ENCODE peak calls at places on chromosomes 13 and 19, in five cellular contexts. B, W, T, C and J are unnamed samples. For H3K4me1, the result is how much of the 10 kb centered on the place peaks cover.

GRCh38 chr13:110097013-110097412 is 209.9 kb downstream of the COL4A1 start:
- DNase-seq in B (no peak), W (no peak), T (no peak), C (no peak), J (no peak)

GRCh38 chr13:93224545-93224944 is 2.1 kb upstream of the GPC6 start:
- DNase-seq in C (peak), B (no peak), W (no peak), T (peak), J (no peak)

GRCh38 chr13:20823071-20823470 is 49.3 kb upstream of the EEF1AKMT1 start:
- DNase-seq in T (no peak), C (no peak), B (no peak), W (no peak), J (no peak)

GRCh38 chr19:2412449-2412848 is 14.9 kb downstream of the TIMM13 start:
- DNase-seq in W (no peak), B (no peak), T (no peak), C (no peak), J (no peak)

GRCh38 chr19:1767464-1767933 is 14.2 kb downstream of the ONECUT3 start:
- DNase-seq in T (peak), W (peak), B (peak), C (no peak), J (no peak)

GRCh38 chr19:55588738-55589137 is 8.1 kb upstream of the ZNF579 start:
- DNase-seq in W (no peak), C (no peak), T (no peak), B (no peak), J (no peak)

GRCh38 chr13:78806457-78806856 is 147.5 kb upstream of the OBI1 start:
- DNase-seq in W (no peak), B (no peak), T (peak), C (peak), J (no peak)

GRCh38 chr19:35592226-35592625 is 6.3 kb downstream of the PMIS2 start:
- DNase-seq in W (peak), C (peak), B (peak), T (peak), J (no peak)

GRCh38 chr19:4508698-4509097 is 9.6 kb downstream of the PLIN4 start:
- DNase-seq in T (no peak), W (no peak), C (no peak), B (no peak), J (no peak)

GRCh38 chr19:29858621-29859020 is 46.8 kb downstream of the CCNE1 start:
- DNase-seq in T (no peak), B (no peak), C (no peak), W (no peak), J (no peak)

GRCh38 chr13:80312967-80313366 is 28.0 kb downstream of the SPRY2 start:
- DNase-seq in C (no peak), W (no peak), T (no peak), B (no peak), J (no peak)

GRCh38 chr13:38781539-38781938 is 94.7 kb downstream of the FREM2 start:
- DNase-seq in W (no peak), B (no peak), C (no peak), T (no peak), J (no peak)

GRCh38 chr19:18519962-18520847 is 1.7 kb downstream of the ELL start:
- DNase-seq in C (peak), B (peak), T (peak), W (peak), J (peak)

GRCh38 chr13:112954488-112955270 is 14.3 kb upstream of the MCF2L start:
- DNase-seq in W (no peak), C (no peak), T (no peak), B (no peak), J (no peak)

GRCh38 chr13:80166352-80166751 is 174.6 kb downstream of the SPRY2 start:
- DNase-seq in B (no peak), W (no peak), C (no peak), T (peak), J (no peak)

GRCh38 chr13:47904891-47905290 is 96.2 kb downstream of the SUCLA2 start:
- DNase-seq in C (no peak), T (no peak), B (no peak), W (no peak), J (no peak)

GRCh38 chr13:32259116-32259515 is 56.0 kb downstream of the ZAR1L start:
- DNase-seq in T (no peak), B (no peak), W (no peak), C (peak), J (no peak)

GRCh38 chr13:36992362-36992761 is 6.8 kb downstream of the ALG5 start:
- DNase-seq in C (no peak), T (no peak), B (no peak), W (no peak), J (no peak)

GRCh38 chr13:43127103-43127817 is 103.9 kb downstream of the DNAJC15 start:
- DNase-seq in B (no peak), T (peak), C (peak), W (no peak), J (no peak)

GRCh38 chr13:27704681-27705080 is 83.0 kb downstream of the POLR1D start:
- DNase-seq in B (no peak), T (no peak), C (no peak), W (no peak), J (no peak)

GRCh38 chr13:31968473-31968872 is 63.1 kb upstream of the FRY start:
- DNase-seq in W (no peak), T (peak), B (peak), C (no peak), J (peak)

GRCh38 chr13:29454931-29455481 is 140.5 kb downstream of the SLC7A1 start:
- DNase-seq in C (peak), B (no peak), W (no peak), T (peak), J (no peak)

GRCh38 chr19:15570420-15570819 is 44.6 kb upstream of the CYP4F8 start:
- DNase-seq in B (no peak), C (no peak), W (no peak), T (no peak), J (no peak)

GRCh38 chr13:47661076-47661475 is 340.0 kb downstream of the SUCLA2 start:
- DNase-seq in T (peak), W (no peak), B (no peak), C (no peak), J (no peak)

GRCh38 chr19:19508217-19508616 is 7.1 kb downstream of the TSSK6 start:
- DNase-seq in T (no peak), W (no peak), C (no peak), B (no peak), J (no peak)

GRCh38 chr13:75938811-75939525 is 302.8 kb downstream of the LMO7 start:
- DNase-seq in B (no peak), T (peak), W (no peak), C (no peak), J (no peak)

GRCh38 chr19:934865-935422 is 9.1 kb downstream of the ARID3A start:
- DNase-seq in B (peak), T (peak), C (no peak), W (no peak), J (peak)

GRCh38 chr19:49690656-49691242 is at the start of gene CPT1C:
- DNase-seq in W (peak), T (peak), C (peak), B (peak), J (no peak)

GRCh38 chr13:110006304-110006703 is 219.9 kb upstream of the IRS2 start:
- DNase-seq in W (no peak), T (peak), C (no peak), B (no peak), J (no peak)

GRCh38 chr13:113493315-113493951 is 2.9 kb upstream of the DCUN1D2 start:
- DNase-seq in C (peak), T (peak), W (no peak), B (peak), J (no peak)

GRCh38 chr13:109667754-109668360 is 118.5 kb downstream of the IRS2 start:
- DNase-seq in B (no peak), W (no peak), T (peak), C (peak), J (no peak)

GRCh38 chr13:87280139-87280538 is 391.0 kb upstream of the SLITRK5 start:
- DNase-seq in C (no peak), T (no peak), W (no peak), B (no peak), J (no peak)

GRCh38 chr19:3577741-3578344 is 5.1 kb downstream of the HMG20B start:
- DNase-seq in B (no peak), T (no peak), C (peak), W (no peak), J (peak)

GRCh38 chr13:71912524-71912923 is 45.5 kb upstream of the DACH1 start:
- DNase-seq in W (no peak), B (no peak), T (no peak), C (no peak), J (no peak)

GRCh38 chr19:43786665-43787064 is 5.9 kb upstream of the KCNN4 start:
- DNase-seq in T (no peak), W (no peak), C (no peak), B (no peak), J (no peak)

GRCh38 chr19:7629347-7630054 is at the start of the genes PET100 and XAB2:
- DNase-seq in C (peak), B (peak), W (peak), T (peak), J (peak)

GRCh38 chr13:39566216-39566869 is 36.6 kb downstream of the LHFPL6 start:
- DNase-seq in C (no peak), W (no peak), T (no peak), B (no peak), J (no peak)

GRCh38 chr19:45294291-45295029 is 28.2 kb downstream of the CKM start:
- DNase-seq in C (no peak), T (no peak), B (peak), W (no peak), J (no peak)
- H3K27ac ChIP-seq in C (no peak), T (peak), B (peak), W (no peak), J (no peak)

GRCh38 chr13:40981949-40982348 is 37.2 kb downstream of the ELF1 start:
- DNase-seq in W (no peak), C (no peak), B (no peak), T (peak), J (no peak)
- H3K4me1 ChIP-seq in W (under half), C (under half), B (half or more), T (under half), J (under half)

DNA sequence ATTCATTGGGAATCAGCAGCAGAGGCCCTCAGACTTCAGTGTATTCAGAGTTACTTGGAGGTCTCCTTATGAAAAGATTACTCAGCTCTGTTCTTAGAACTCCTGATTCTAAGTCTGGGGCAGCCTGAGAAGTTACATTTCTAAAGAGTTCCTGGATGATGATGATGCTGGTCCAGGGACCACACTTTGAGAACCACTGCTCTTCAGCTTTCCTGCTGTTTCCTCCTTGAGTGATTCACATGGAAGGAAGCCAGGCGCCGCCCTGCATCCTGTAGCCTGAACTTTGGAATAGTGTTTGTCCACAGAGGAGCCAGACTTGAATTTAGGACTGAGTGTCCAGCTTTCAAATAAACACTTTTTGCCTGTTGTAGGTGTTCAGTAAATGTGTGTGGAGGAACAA is 2.9 kb downstream of the CEBPG start:
- DNase-seq in T (peak), C (no peak), B (peak), W (no peak), J (no peak)
- H3K4me3 ChIP-seq in T (no peak), C (no peak), B (no peak), W (no peak), J (no peak)

GRCh38 chr19:51066393-51066792 is 1.5 kb upstream of the KLK13 start:
- DNase-seq in W (no peak), B (no peak), T (no peak), C (no peak), J (no peak)
- H3K27ac ChIP-seq in W (no peak), B (no peak), T (no peak), C (no peak), J (no peak)

GRCh38 chr19:34525001-34525400 is 43.4 kb downstream of the WTIP start:
- DNase-seq in B (no peak), W (no peak), C (no peak), T (no peak), J (no peak)
- H3K4me1 ChIP-seq in B (under half), W (under half), C (under half), T (under half), J (under half)

GRCh38 chr19:14135355-14135754 is 1.0 kb downstream of the ASF1B start:
- DNase-seq in C (no peak), T (no peak), B (no peak), W (no peak), J (no peak)
- H3K4me3 ChIP-seq in C (peak), T (peak), B (no peak), W (peak), J (no peak)

GRCh38 chr13:25174304-25174703 is 2.2 kb upstream of the AMER2 start:
- DNase-seq in T (no peak), W (no peak), B (no peak), C (no peak), J (no peak)
- H3K27ac ChIP-seq in T (no peak), W (no peak), B (no peak), C (no peak), J (no peak)

GRCh38 chr13:25529425-25529824 is 157.7 kb downstream of the ATP8A2 start:
- DNase-seq in T (no peak), W (no peak), B (no peak), C (no peak), J (no peak)

GRCh38 chr13:25525884-25526283 is 154.1 kb downstream of the ATP8A2 start:
- DNase-seq in B (no peak), T (no peak), W (no peak), C (no peak), J (no peak)

DNA sequence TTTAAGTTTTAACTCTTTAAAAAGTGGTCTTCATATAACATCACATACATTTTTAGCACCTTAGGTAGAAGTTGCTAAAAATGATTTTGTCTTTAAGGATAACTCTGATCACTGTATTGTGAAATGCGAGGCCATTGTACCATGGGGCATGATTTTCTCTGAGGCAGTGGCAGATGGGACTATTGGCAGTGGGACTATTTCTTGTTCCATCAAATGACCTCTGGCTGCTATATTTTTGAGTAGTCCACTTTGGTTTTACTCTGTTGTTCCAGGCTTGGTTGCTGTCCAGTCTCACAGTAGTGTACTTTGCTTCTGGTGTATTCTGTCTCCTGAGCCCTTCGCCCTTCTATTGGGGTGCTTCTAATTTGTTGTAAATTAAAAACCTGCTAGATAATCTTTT is 156.5 kb downstream of the ATP8A2 start:
- DNase-seq in B (no peak), W (no peak), T (no peak), C (no peak), J (no peak)
- H3K4me1 ChIP-seq in B (under half), W (under half), T (under half), C (under half), J (under half)